ENCODE peak calls at places on chromosome 1, in four cellular contexts. Q is putamen, T is activated T-helper 1 cell treated with Interleukin-2 at 50 U/mL for 16 hours, H is T-helper 17 cell. R is an unnamed sample.

GRCh38 chr1:21922103-21923014 is 14.8 kb downstream of the HSPG2 start:
- DNase-seq in Q (no peak), T (no peak), H (no peak), R (no peak)

GRCh38 chr1:21344098-21344749 is 54.0 kb upstream of the ECE1 start:
- DNase-seq in Q (no peak), T (no peak), H (no peak), R (no peak)

GRCh38 chr1:66943361-66943969 is 18.7 kb downstream of the MIER1 start:
- DNase-seq in Q (no peak), T (no peak), H (no peak), R (no peak)

GRCh38 chr1:225657462-225657989 is 4.6 kb upstream of the ENAH start:
- DNase-seq in Q (peak; percentile 29), T (no peak), H (no peak), R (no peak)

GRCh38 chr1:224513787-224514209 is 79.2 kb upstream of the WDR26 start:
- DNase-seq in Q (peak; percentile 55), T (peak; percentile 70), H (peak; percentile 83), R (peak; percentile 71)

GRCh38 chr1:200880212-200880611 is 7.4 kb downstream of the GPR25 start:
- DNase-seq in Q (no peak), T (no peak), H (no peak), R (no peak)

GRCh38 chr1:9438431-9439073 is 100.7 kb upstream of the SLC25A33 start:
- DNase-seq in Q (peak; percentile 72), T (no peak), H (no peak), R (no peak)

GRCh38 chr1:162672678-162673259 is 40.5 kb downstream of the DDR2 start:
- DNase-seq in Q (no peak), T (no peak), H (no peak), R (no peak)

GRCh38 chr1:207049974-207050391 is 1.0 kb downstream of the YOD1 start:
- DNase-seq in Q (no peak), T (no peak), H (peak; percentile 34), R (peak; percentile 67)

GRCh38 chr1:116472431-116472961 is 98.3 kb downstream of the CD58 start:
- DNase-seq in Q (no peak), T (no peak), H (no peak), R (no peak)

GRCh38 chr1:91234181-91234580 is 170.5 kb downstream of the HFM1 start:
- DNase-seq in Q (no peak), T (no peak), H (no peak), R (no peak)

GRCh38 chr1:241310451-241310850 is 46.6 kb downstream of the RGS7 start:
- DNase-seq in Q (no peak), T (no peak), H (no peak), R (no peak)

R was measured in WERI-Rb-1.